ENCODE peak calls at places on chromosome 11, in nine cellular contexts. E is CD8-positive, alpha-beta memory T cell; L is CD4-positive, CD25-positive, alpha-beta regulatory T cell; G is left ventricle myocardium inferior; S is GM23248; H is neural progenitor cell; R is CD4-positive, alpha-beta memory T cell; A is A549; X is Panc1. K is an unnamed sample.

GRCh38 chr11:106271686-106272085 is 194.2 kb downstream of the AASDHPPT start:
- DNase-seq in E (no peak), L (no peak), G (no peak), S (peak), H (no peak), R (no peak), A (no peak), X (no peak), K (no peak)

GRCh38 chr11:41497974-41498373 is 38.5 kb upstream of the LRRC4C start:
- DNase-seq in E (no peak), L (no peak), G (no peak), S (no peak), H (peak), R (no peak), A (no peak), X (no peak), K (no peak)

GRCh38 chr11:62889484-62890437 is 9.1 kb downstream of the SLC3A2 start:
- DNase-seq in E (peak), L (no peak), G (no peak), S (peak), H (no peak), R (no peak), A (peak), X (peak), K (no peak)

GRCh38 chr11:131817701-131818188 is 447.3 kb downstream of the NTM start:
- DNase-seq in E (no peak), L (no peak), G (no peak), S (no peak), H (no peak), R (no peak), A (no peak), X (no peak), K (no peak)

GRCh38 chr11:8100605-8101004 is 19.6 kb downstream of the TUB start:
- DNase-seq in E (no peak), L (no peak), G (no peak), S (no peak), H (no peak), R (no peak), A (no peak), X (no peak), K (peak)

GRCh38 chr11:133619973-133620372 is 87.7 kb upstream of the OPCML start:
- DNase-seq in E (no peak), L (no peak), G (no peak), S (no peak), H (peak), R (no peak), A (no peak), X (no peak), K (no peak)

GRCh38 chr11:9577032-9577431 is 3.6 kb downstream of the WEE1 start:
- DNase-seq in E (no peak), L (no peak), G (no peak), S (peak), H (no peak), R (no peak), A (no peak), X (no peak), K (no peak)

GRCh38 chr11:46315033-46315738 is 32.1 kb upstream of the DGKZ start:
- DNase-seq in E (peak), L (peak), G (peak), S (peak), H (peak), R (peak), A (peak), X (peak), K (no peak)

GRCh38 chr11:44870142-44870541 is 80.5 kb downstream of the TP53I11 start:
- DNase-seq in E (no peak), L (no peak), G (no peak), S (peak), H (no peak), R (no peak), A (no peak), X (no peak), K (no peak)

GRCh38 chr11:103935219-103935618 is 101.2 kb upstream of the DDI1 start:
- DNase-seq in E (no peak), L (no peak), G (no peak), S (peak), H (no peak), R (no peak), A (no peak), X (no peak), K (no peak)

GRCh38 chr11:118321386-118322082 is 17.0 kb downstream of the CD3E start:
- DNase-seq in E (no peak), L (no peak), G (no peak), S (no peak), H (no peak), R (no peak), A (no peak), X (no peak), K (no peak)

GRCh38 chr11:122202951-122203456 is 87.0 kb upstream of the BLID start:
- DNase-seq in E (no peak), L (no peak), G (peak), S (peak), H (peak), R (peak), A (peak), X (no peak), K (peak)

GRCh38 chr11:83162377-83162776 is 5.4 kb downstream of the PCF11 start:
- DNase-seq in E (no peak), L (peak), G (no peak), S (peak), H (no peak), R (peak), A (no peak), X (no peak), K (no peak)

GRCh38 chr11:71266114-71266833 is 13.9 kb upstream of the SHANK2 start:
- DNase-seq in E (no peak), L (no peak), G (no peak), S (no peak), H (no peak), R (no peak), A (no peak), X (no peak), K (peak)

GRCh38 chr11:104694259-104695070 is 203.8 kb downstream of the CASP12 start:
- DNase-seq in E (no peak), L (no peak), G (no peak), S (peak), H (peak), R (no peak), A (no peak), X (no peak), K (no peak)

GRCh38 chr11:62974848-62975522 is 9.8 kb downstream of the SLC22A6 start:
- DNase-seq in E (no peak), L (no peak), G (peak), S (peak), H (peak), R (no peak), A (peak), X (no peak), K (no peak)

GRCh38 chr11:65471410-65471762 is 27.5 kb upstream of the MALAT1 start:
- DNase-seq in E (no peak), L (no peak), G (peak), S (peak), H (peak), R (no peak), A (peak), X (no peak), K (no peak)

GRCh38 chr11:76695767-76696166 is 25.2 kb upstream of the LRRC32 start:
- DNase-seq in E (no peak), L (no peak), G (no peak), S (no peak), H (no peak), R (no peak), A (no peak), X (no peak), K (no peak)

GRCh38 chr11:2693851-2694261 is 5.9 kb downstream of the KCNQ1OT1 start:
- DNase-seq in E (peak), L (no peak), G (peak), S (peak), H (no peak), R (no peak), A (peak), X (no peak), K (peak)

GRCh38 chr11:119172513-119172912 is 4.0 kb downstream of the NLRX1 start:
- DNase-seq in E (no peak), L (no peak), G (no peak), S (no peak), H (no peak), R (no peak), A (no peak), X (no peak), K (no peak)

GRCh38 chr11:62433553-62434301 is 14.9 kb downstream of the SCGB1A1 start:
- DNase-seq in E (no peak), L (no peak), G (no peak), S (no peak), H (no peak), R (no peak), A (no peak), X (no peak), K (no peak)

GRCh38 chr11:118907749-118908106 is 18.0 kb downstream of the BCL9L start:
- DNase-seq in E (no peak), L (no peak), G (no peak), S (no peak), H (peak), R (no peak), A (no peak), X (no peak), K (no peak)

GRCh38 chr11:119472856-119473222 is 49.9 kb upstream of the THY1 start:
- DNase-seq in E (no peak), L (no peak), G (no peak), S (no peak), H (no peak), R (no peak), A (no peak), X (no peak), K (peak)

GRCh38 chr11:20407344-20407743 is 19.8 kb downstream of the PRMT3 start:
- DNase-seq in E (no peak), L (no peak), G (no peak), S (no peak), H (no peak), R (no peak), A (no peak), X (no peak), K (no peak)

GRCh38 chr11:24575392-24575791 is 78.5 kb downstream of the LUZP2 start:
- DNase-seq in E (no peak), L (no peak), G (no peak), S (peak), H (no peak), R (no peak), A (peak), X (no peak), K (no peak)

GRCh38 chr11:64694821-64695365 is 28.1 kb downstream of the NRXN2 start:
- DNase-seq in E (no peak), L (no peak), G (no peak), S (no peak), H (peak), R (no peak), A (no peak), X (no peak), K (no peak)

GRCh38 chr11:25628030-25628429 is 703.9 kb upstream of the ANO3 start:
- DNase-seq in E (no peak), L (no peak), G (no peak), S (no peak), H (no peak), R (no peak), A (no peak), X (no peak), K (no peak)

GRCh38 chr11:118916842-118917388 is 8.8 kb downstream of the BCL9L start:
- DNase-seq in E (no peak), L (no peak), G (peak), S (peak), H (peak), R (no peak), A (peak), X (no peak), K (peak)

GRCh38 chr11:57260937-57261783 is 24.1 kb upstream of the APLNR start:
- DNase-seq in E (no peak), L (no peak), G (no peak), S (no peak), H (no peak), R (no peak), A (no peak), X (no peak), K (no peak)

GRCh38 chr11:1358286-1358685 is 31.4 kb upstream of the BRSK2 start:
- DNase-seq in E (peak), L (no peak), G (no peak), S (no peak), H (no peak), R (no peak), A (no peak), X (no peak), K (no peak)

GRCh38 chr11:1405186-1406020 is 15.7 kb downstream of the BRSK2 start:
- DNase-seq in E (no peak), L (no peak), G (no peak), S (no peak), H (no peak), R (no peak), A (no peak), X (no peak), K (no peak)

GRCh38 chr11:27487706-27488105 is 15.1 kb upstream of the LGR4 start:
- DNase-seq in E (no peak), L (no peak), G (no peak), S (no peak), H (no peak), R (no peak), A (no peak), X (no peak), K (no peak)

GRCh38 chr11:13664351-13664750 is 4.1 kb upstream of the FAR1 start:
- DNase-seq in E (no peak), L (no peak), G (no peak), S (no peak), H (no peak), R (no peak), A (no peak), X (no peak), K (no peak)

GRCh38 chr11:2701230-2701629 is 1.4 kb upstream of the KCNQ1OT1 start:
- DNase-seq in E (peak), L (no peak), G (peak), S (peak), H (no peak), R (no peak), A (no peak), X (no peak), K (peak)

GRCh38 chr11:125514336-125515101 is 18.5 kb upstream of the FEZ1 start:
- DNase-seq in E (peak), L (peak), G (no peak), S (peak), H (no peak), R (peak), A (no peak), X (no peak), K (no peak)

GRCh38 chr11:2290351-2290841 is 11.3 kb downstream of the C11orf21 start:
- DNase-seq in E (no peak), L (no peak), G (no peak), S (no peak), H (no peak), R (no peak), A (peak), X (no peak), K (peak)

GRCh38 chr11:129278586-129279319 is 86.6 kb upstream of the ARHGAP32 start:
- DNase-seq in E (no peak), L (no peak), G (no peak), S (peak), H (peak), R (peak), A (no peak), X (no peak), K (no peak)

GRCh38 chr11:71372693-71373657 is 75.2 kb downstream of the DHCR7 start:
- DNase-seq in E (no peak), L (no peak), G (no peak), S (peak), H (peak), R (no peak), A (peak), X (peak), K (no peak)

GRCh38 chr11:125063429-125064043 is 431 bp downstream of the SLC37A2 start:
- DNase-seq in E (peak), L (no peak), G (no peak), S (peak), H (peak), R (no peak), A (no peak), X (no peak), K (no peak)

DNA sequence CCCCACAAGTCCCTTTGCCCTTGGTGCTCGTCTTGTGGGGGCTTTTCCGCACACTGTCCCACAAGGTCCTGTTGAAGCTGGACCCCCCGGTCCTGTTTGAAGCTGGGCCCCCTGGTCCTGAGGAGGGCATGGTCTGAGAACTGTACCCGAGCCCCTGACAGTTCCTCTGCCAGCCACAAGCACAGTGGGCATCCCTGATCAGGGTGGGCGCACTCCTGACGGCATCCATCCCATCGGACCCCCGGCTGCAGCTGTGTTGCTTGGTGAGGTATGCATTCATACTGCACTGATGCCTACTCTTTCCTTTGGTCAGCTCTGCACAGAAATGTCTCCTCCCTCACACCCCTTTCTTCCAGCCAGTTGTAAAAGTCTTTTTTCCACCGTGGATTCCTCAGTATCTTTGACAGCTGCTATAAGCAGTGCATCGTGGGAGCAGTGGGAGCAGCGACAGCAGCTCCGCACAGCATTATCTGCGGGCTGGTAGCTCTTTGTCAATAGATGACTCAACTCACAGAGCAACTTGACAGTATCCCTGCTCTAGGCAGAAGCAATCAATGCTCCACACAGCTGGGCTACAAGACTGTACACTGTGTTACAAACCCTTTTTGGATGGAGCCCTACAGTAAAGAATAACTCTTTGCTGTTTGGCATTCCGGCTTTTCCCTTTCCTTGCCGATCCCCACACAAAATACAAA is 1030.8 kb upstream of the CCDC90B start:
- DNase-seq in E (no peak), L (no peak), G (no peak), S (peak), H (peak), R (no peak), A (no peak), X (no peak), K (no peak)
- H3K27ac ChIP-seq in E (no peak), L (no peak), G (no peak), S (no peak), H (no peak), R (no peak), A (no peak), X (no peak), K (no peak)

GRCh38 chr11:111977141-111978027 is 40.2 kb downstream of the DIXDC1 start:
- DNase-seq in E (no peak), L (peak), G (peak), S (peak), H (peak), R (no peak), A (no peak), X (no peak), K (peak)
- H3K27ac ChIP-seq in E (no peak), L (no peak), G (peak), S (peak), H (no peak), R (no peak), A (no peak), X (no peak), K (peak)

GRCh38 chr11:61162092-61162935 is 1.1 kb upstream of the VPS37C start:
- DNase-seq in E (no peak), L (peak), G (no peak), S (peak), H (no peak), R (peak), A (peak), X (no peak), K (no peak)
- H3K27ac ChIP-seq in E (peak), L (peak), G (peak), S (peak), H (peak), R (peak), A (peak), X (peak), K (peak)

DNA sequence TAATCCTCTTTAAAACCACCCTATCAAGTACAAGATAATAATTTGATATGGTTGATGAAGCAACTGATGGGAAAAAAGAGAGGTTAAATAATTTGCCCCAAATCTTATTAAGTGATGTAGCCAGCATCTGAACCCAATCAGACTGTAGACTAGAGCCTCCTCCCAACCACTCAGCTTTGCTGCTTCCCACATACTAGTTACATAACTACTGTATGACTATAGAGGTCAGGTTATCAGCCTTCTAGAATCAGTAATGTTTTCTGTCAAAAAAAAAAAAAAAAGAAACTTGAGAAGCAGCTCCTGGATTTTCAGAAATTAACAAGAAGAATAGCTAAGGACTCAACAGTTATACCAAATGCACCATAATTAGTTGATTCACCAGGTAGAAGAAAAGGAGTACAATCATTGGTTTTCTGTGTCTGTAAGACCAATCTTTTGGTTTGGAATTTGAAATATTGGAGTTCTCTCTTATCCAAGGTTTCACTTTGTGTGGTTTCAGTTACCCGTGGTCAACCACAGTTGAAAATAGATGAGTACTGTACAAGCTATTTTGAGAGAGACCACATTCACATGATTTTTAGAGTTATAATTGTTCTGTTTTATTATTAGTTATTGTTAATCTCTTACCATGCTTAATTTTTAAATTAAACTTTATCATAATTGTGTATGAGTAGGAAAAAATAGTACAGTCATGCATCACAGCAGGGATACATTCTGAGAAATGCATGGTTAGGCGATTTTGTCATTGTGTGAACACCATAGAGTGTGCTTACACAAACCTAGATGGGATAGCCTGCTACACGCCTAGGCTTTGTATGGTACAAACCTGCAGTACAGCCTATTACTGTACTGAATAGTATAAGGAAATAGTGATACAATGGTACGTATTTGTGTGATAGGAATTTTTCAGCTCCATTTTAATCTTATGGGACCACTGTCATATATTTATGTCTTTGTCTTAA is 72.2 kb downstream of the PDHX start:
- DNase-seq in E (no peak), L (no peak), G (no peak), S (peak), H (no peak), R (no peak), A (no peak), X (no peak), K (no peak)
- H3K27ac ChIP-seq in E (no peak), L (no peak), G (no peak), S (peak), H (no peak), R (no peak), A (no peak), X (peak), K (no peak)

K was measured in suprapubic skin.